ENCODE peak calls at places on chromosomes 5 and 9, in six cellular contexts. O is A673, Y is hepatocyte, R is neural progenitor cell, I is MM.1S, Q is GM23338. M is an unnamed sample.

GRCh38 chr9:116066221-116066620 is 87.4 kb upstream of the PAPPA start:
- DNase-seq in Q (no peak), O (no peak), Y (no peak), R (no peak), I (no peak), M (no peak)

GRCh38 chr5:55031492-55031891 is 7.4 kb downstream of the GZMK start:
- DNase-seq in I (no peak), O (no peak), R (no peak), Q (no peak), Y (no peak), M (no peak)

GRCh38 chr5:172133359-172134029 is 54.5 kb downstream of the STK10 start:
- DNase-seq in I (no peak), O (no peak), R (no peak), Q (no peak), Y (no peak), M (no peak)

GRCh38 chr5:139402561-139403158 is 1.2 kb downstream of the SPATA24 start:
- DNase-seq in R (peak; percentile 49), O (peak; percentile 62), Y (no peak), Q (peak; percentile 82), I (peak; percentile 31), M (no peak)

GRCh38 chr9:14240491-14240890 is 73.5 kb downstream of the NFIB start:
- DNase-seq in R (no peak), O (no peak), Q (no peak), I (no peak), Y (no peak), M (no peak)

GRCh38 chr9:129487658-129488483 is 133.0 kb downstream of the C9orf50 start:
- DNase-seq in O (peak; percentile 92), R (peak; percentile 65), Y (peak; percentile 72), I (no peak), Q (peak; percentile 57), M (no peak)

GRCh38 chr5:6391151-6391550 is 12.8 kb upstream of the MED10 start:
- DNase-seq in Q (no peak), R (no peak), O (no peak), Y (no peak), I (no peak), M (no peak)

GRCh38 chr5:120405291-120405864 is 58.7 kb upstream of the PRR16 start:
- DNase-seq in R (no peak), I (peak; percentile 45), O (peak; percentile 78), Y (no peak), Q (no peak), M (no peak)

GRCh38 chr5:179250561-179251225 is 94.6 kb downstream of the ADAMTS2 start:
- DNase-seq in O (no peak), R (no peak), Q (no peak), I (no peak), Y (no peak), M (no peak)

GRCh38 chr9:95409650-95410426 is 92.3 kb upstream of the FANCC start:
- DNase-seq in Y (peak; percentile 37), O (peak; percentile 89), R (no peak), I (no peak), Q (no peak), M (peak; percentile 92)

GRCh38 chr5:180596668-180597231 is 5.5 kb upstream of the SCGB3A1 start:
- DNase-seq in I (no peak), Q (no peak), Y (no peak), R (no peak), O (no peak), M (no peak)

GRCh38 chr9:23577611-23578010 is 248.4 kb downstream of the ELAVL2 start:
- DNase-seq in Y (no peak), R (no peak), Q (no peak), O (no peak), I (no peak), M (no peak)

GRCh38 chr9:121350993-121351561 is 19.0 kb downstream of the STOM start:
- DNase-seq in R (no peak), I (no peak), Y (peak; percentile 79), Q (no peak), O (peak; percentile 97), M (no peak)

GRCh38 chr9:133787749-133788015 is 49.5 kb upstream of the SARDH start:
- DNase-seq in Y (peak; percentile 42), R (peak; percentile 61), O (peak; percentile 76), I (no peak), Q (peak; percentile 63), M (no peak)

GRCh38 chr9:136791466-136792276 is 527 bp downstream of the TMEM141 start:
- DNase-seq in Q (peak; percentile 88), R (peak; percentile 70), I (peak; percentile 86), Y (peak; percentile 82), O (peak; percentile 69), M (no peak)

GRCh38 chr5:136082390-136083193 is 50.1 kb upstream of the SMAD5 start:
- DNase-seq in R (peak; percentile 86), I (peak; percentile 62), Y (peak; percentile 89), Q (peak; percentile 86), O (peak; percentile 52), M (no peak)

GRCh38 chr5:98770158-98770910 is 3.1 kb upstream of the RGMB start:
- DNase-seq in Q (no peak), O (peak; percentile 41), Y (peak; percentile 65), R (peak; percentile 55), I (peak; percentile 62), M (no peak)

GRCh38 chr5:137214446-137215189 is 284.5 kb downstream of the SPOCK1 start:
- DNase-seq in R (no peak), I (no peak), Y (no peak), Q (no peak), O (no peak), M (no peak)

GRCh38 chr5:132263548-132264261 is 6.2 kb downstream of the PDLIM4 start:
- DNase-seq in Q (no peak), O (no peak), I (no peak), Y (no peak), R (no peak), M (no peak)

GRCh38 chr9:7178729-7179128 is 421.0 kb downstream of the KDM4C start:
- DNase-seq in R (no peak), I (no peak), Y (no peak), Q (no peak), O (no peak), M (no peak)

GRCh38 chr5:123155511-123155923 is 66.5 kb downstream of the PRDM6 start:
- DNase-seq in Y (no peak), Q (no peak), O (no peak), R (no peak), I (no peak), M (no peak)

GRCh38 chr9:105311317-105311716 is 66.9 kb downstream of the SLC44A1 start:
- DNase-seq in Q (no peak), O (no peak), Y (peak; percentile 38), R (no peak), I (no peak), M (no peak)

GRCh38 chr9:105309531-105309931 is 65.1 kb downstream of the SLC44A1 start:
- DNase-seq in R (no peak), Y (no peak), Q (no peak), I (no peak), O (no peak), M (no peak)

GRCh38 chr9:105307731-105308130 is 63.3 kb downstream of the SLC44A1 start:
- DNase-seq in Q (no peak), R (no peak), I (no peak), O (no peak), Y (no peak), M (no peak)

GRCh38 chr9:105306533-105307140 is 62.2 kb downstream of the SLC44A1 start:
- DNase-seq in I (no peak), R (no peak), Q (no peak), O (no peak), Y (no peak), M (no peak)

GRCh38 chr9:105308448-105309412 is 64.3 kb downstream of the SLC44A1 start:
- DNase-seq in R (no peak), Q (no peak), I (no peak), O (no peak), Y (no peak), M (no peak)
- TF ChIP-seq EZH2 in R (no peak), Q (no peak), I (no peak), O (no peak), Y (no peak), M (no peak)

GRCh38 chr5:150189728-150190502 is at the start of gene SLC6A7:
- DNase-seq in R (peak; percentile 62), Q (peak; percentile 42), O (no peak), I (no peak), Y (no peak), M (no peak)
- TF ChIP-seq EZH2 in R (peak; percentile 91), Q (peak; percentile 61), O (peak; percentile 47), I (no peak), Y (peak; percentile 41), M (no peak)

DNA sequence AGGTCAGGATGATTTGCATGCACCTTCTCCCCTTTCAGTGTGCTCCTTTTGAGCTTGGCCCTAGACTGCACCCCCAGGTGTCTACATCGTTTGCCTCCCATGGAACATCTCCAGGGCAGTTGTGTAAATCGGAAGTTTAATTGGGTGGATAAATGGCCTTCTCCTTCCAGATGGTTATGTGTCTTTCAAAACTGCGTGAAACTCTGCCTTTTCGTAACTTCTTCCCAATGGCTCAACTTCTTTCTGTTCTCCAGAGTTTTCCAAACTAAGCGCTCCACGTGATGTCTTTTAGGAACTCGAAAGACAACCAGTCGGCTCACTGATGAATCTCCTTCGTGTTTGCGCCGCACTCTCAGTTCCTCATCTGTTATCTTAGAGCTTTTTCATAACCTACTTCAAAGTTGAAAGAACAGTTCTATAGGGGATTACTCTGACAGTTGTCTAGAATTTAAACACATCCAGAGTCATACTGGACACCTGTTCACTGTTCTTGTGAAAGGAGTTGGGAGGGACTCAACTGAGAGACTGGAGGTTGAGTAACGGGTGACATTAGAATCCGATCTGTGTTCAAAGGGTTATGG is 1.8 kb downstream of the ADAMTS19 start:
- DNase-seq in R (no peak), I (peak; percentile 60), Q (no peak), O (no peak), Y (no peak), M (no peak)
- TF ChIP-seq EZH2 in R (no peak), I (no peak), Q (no peak), O (no peak), Y (no peak), M (no peak)

GRCh38 chr5:88687253-88687955 is 195.6 kb downstream of the MEF2C start:
- DNase-seq in Y (no peak), O (no peak), I (no peak), R (no peak), Q (peak; percentile 34), M (no peak)

GRCh38 chr5:88688242-88688959 is 194.6 kb downstream of the MEF2C start:
- DNase-seq in I (no peak), R (no peak), O (no peak), Y (no peak), Q (no peak), M (no peak)

GRCh38 chr5:88689662-88690351 is 193.2 kb downstream of the MEF2C start:
- DNase-seq in I (no peak), Y (no peak), R (peak; percentile 48), Q (no peak), O (no peak), M (no peak)

GRCh38 chr5:88690619-88691560 is 192.1 kb downstream of the MEF2C start:
- DNase-seq in Y (peak; percentile 84), O (peak; percentile 75), I (peak; percentile 77), R (peak; percentile 89), Q (peak; percentile 82), M (no peak)

DNA sequence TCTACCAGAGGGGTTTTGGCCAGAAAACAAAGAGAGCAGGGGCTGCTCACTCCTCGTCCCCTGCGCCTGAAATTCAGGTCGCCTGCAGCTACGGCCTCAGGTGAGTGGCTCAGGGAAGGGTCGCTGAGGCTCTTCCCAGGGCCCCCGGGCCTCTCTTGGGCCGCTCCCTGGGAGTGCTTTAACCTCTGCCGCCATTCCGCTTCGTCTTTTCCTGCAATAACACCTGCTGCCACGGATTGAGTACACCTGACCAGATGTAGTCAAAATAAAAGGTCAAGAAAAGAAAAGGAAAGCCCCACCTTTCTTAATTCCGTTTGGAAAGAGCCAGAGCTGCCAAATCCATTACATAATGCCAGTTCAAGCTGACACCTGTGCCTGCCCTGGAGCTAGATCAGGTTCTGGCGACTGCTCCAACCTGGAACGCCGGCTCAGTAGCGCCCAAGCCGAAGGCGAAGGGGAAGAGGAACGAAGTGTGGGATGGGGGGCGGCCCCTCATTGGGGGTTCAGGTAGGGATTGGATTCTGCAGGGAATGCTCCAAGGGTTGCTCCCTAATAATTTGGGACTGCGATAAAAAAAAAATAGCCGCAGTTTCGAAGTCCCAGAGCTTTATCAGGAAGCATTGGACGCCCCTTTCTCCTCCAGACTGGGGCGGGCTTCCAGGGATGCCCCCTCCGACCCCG is 193.9 kb downstream of the MEF2C start:
- DNase-seq in I (no peak), R (no peak), Q (peak; percentile 82), O (no peak), Y (no peak), M (no peak)
- TF ChIP-seq EZH2 in I (no peak), R (peak; percentile 89), Q (peak; percentile 91), O (no peak), Y (peak; percentile 88), M (no peak)